ENCODE peak calls at places on chromosomes 6 and 20, in five cellular contexts. One of them, this sample, is unnamed. For H3K27me3, the result is how much of the 10 kb centered on the place peaks cover.

GRCh38 chr20:62513991-62514390 is 38.2 kb upstream of the GATA5 start:
- DNase-seq in CD8-positive, alpha-beta T cell: no peak
- DNase-seq in AG04450: no peak
- DNase-seq in fibroblast of lung: no peak
- DNase-seq in MM.1S: no peak
- DNase-seq in this sample: no peak

GRCh38 chr6:21754891-21755290 is 161.3 kb downstream of the SOX4 start:
- DNase-seq in CD8-positive, alpha-beta T cell: no peak
- DNase-seq in AG04450: no peak
- DNase-seq in fibroblast of lung: peak
- DNase-seq in MM.1S: no peak
- DNase-seq in this sample: peak

GRCh38 chr6:53544500-53545308 is at the start of gene GCLC:
- DNase-seq in CD8-positive, alpha-beta T cell: peak
- DNase-seq in AG04450: peak
- DNase-seq in fibroblast of lung: peak
- DNase-seq in MM.1S: peak
- DNase-seq in this sample: peak

GRCh38 chr6:154579046-154579823 is 68.8 kb upstream of the CNKSR3 start:
- DNase-seq in CD8-positive, alpha-beta T cell: no peak
- DNase-seq in AG04450: no peak
- DNase-seq in fibroblast of lung: no peak
- DNase-seq in MM.1S: no peak
- DNase-seq in this sample: no peak

GRCh38 chr20:62627901-62628612 is 14.2 kb upstream of the SLCO4A1 start:
- DNase-seq in CD8-positive, alpha-beta T cell: no peak
- DNase-seq in AG04450: no peak
- DNase-seq in fibroblast of lung: peak
- DNase-seq in MM.1S: no peak
- DNase-seq in this sample: no peak

GRCh38 chr6:14258695-14259655 is 141.4 kb downstream of the CD83 start:
- DNase-seq in CD8-positive, alpha-beta T cell: no peak
- DNase-seq in AG04450: no peak
- DNase-seq in fibroblast of lung: no peak
- DNase-seq in MM.1S: no peak
- DNase-seq in this sample: no peak

GRCh38 chr20:47989957-47990356 is 204.7 kb upstream of the SULF2 start:
- DNase-seq in CD8-positive, alpha-beta T cell: no peak
- DNase-seq in AG04450: no peak
- DNase-seq in fibroblast of lung: no peak
- DNase-seq in MM.1S: no peak
- DNase-seq in this sample: no peak

GRCh38 chr6:33724281-33725023 is 13.0 kb upstream of the UQCC2 start:
- DNase-seq in CD8-positive, alpha-beta T cell: no peak
- DNase-seq in AG04450: no peak
- DNase-seq in fibroblast of lung: no peak
- DNase-seq in MM.1S: no peak
- DNase-seq in this sample: no peak

GRCh38 chr20:43911066-43911465 is 3.6 kb upstream of the TOX2 start:
- DNase-seq in CD8-positive, alpha-beta T cell: no peak
- DNase-seq in AG04450: no peak
- DNase-seq in fibroblast of lung: peak
- DNase-seq in MM.1S: no peak
- DNase-seq in this sample: no peak

GRCh38 chr6:163836916-163837660 is 422.6 kb downstream of the QKI start:
- DNase-seq in CD8-positive, alpha-beta T cell: no peak
- DNase-seq in AG04450: no peak
- DNase-seq in fibroblast of lung: no peak
- DNase-seq in MM.1S: no peak
- DNase-seq in this sample: no peak

GRCh38 chr6:136312975-136313374 is 23.3 kb upstream of the BCLAF1 start:
- DNase-seq in CD8-positive, alpha-beta T cell: no peak
- DNase-seq in AG04450: no peak
- DNase-seq in fibroblast of lung: no peak
- DNase-seq in MM.1S: no peak
- DNase-seq in this sample: no peak

GRCh38 chr6:79506251-79506650 is 31.0 kb downstream of the LCA5 start:
- DNase-seq in CD8-positive, alpha-beta T cell: no peak
- DNase-seq in AG04450: no peak
- DNase-seq in fibroblast of lung: no peak
- DNase-seq in MM.1S: no peak
- DNase-seq in this sample: no peak

GRCh38 chr6:85118233-85118632 is 331.6 kb upstream of the NT5E start:
- DNase-seq in CD8-positive, alpha-beta T cell: no peak
- DNase-seq in AG04450: no peak
- DNase-seq in fibroblast of lung: no peak
- DNase-seq in MM.1S: no peak
- DNase-seq in this sample: no peak

GRCh38 chr6:82006027-82006738 is 241.4 kb downstream of the IBTK start:
- DNase-seq in CD8-positive, alpha-beta T cell: no peak
- DNase-seq in AG04450: no peak
- DNase-seq in fibroblast of lung: peak
- DNase-seq in MM.1S: peak
- DNase-seq in this sample: no peak

GRCh38 chr6:47603227-47603626 is 95.2 kb upstream of the ADGRF4 start:
- DNase-seq in CD8-positive, alpha-beta T cell: no peak
- DNase-seq in AG04450: no peak
- DNase-seq in fibroblast of lung: no peak
- DNase-seq in MM.1S: no peak
- DNase-seq in this sample: no peak

GRCh38 chr6:48144024-48144423 is 33.0 kb upstream of the PTCHD4 start:
- DNase-seq in CD8-positive, alpha-beta T cell: no peak
- DNase-seq in AG04450: no peak
- DNase-seq in fibroblast of lung: no peak
- DNase-seq in MM.1S: no peak
- DNase-seq in this sample: no peak

GRCh38 chr6:31763617-31763940 is 1.1 kb downstream of the SAPCD1 start:
- DNase-seq in CD8-positive, alpha-beta T cell: no peak
- DNase-seq in AG04450: no peak
- DNase-seq in fibroblast of lung: peak
- DNase-seq in MM.1S: no peak
- DNase-seq in this sample: no peak

GRCh38 chr6:4776967-4777925 is 1.0 kb downstream of the CDYL start:
- DNase-seq in CD8-positive, alpha-beta T cell: peak
- DNase-seq in AG04450: no peak
- DNase-seq in fibroblast of lung: peak
- DNase-seq in MM.1S: peak
- DNase-seq in this sample: no peak

GRCh38 chr6:12009904-12010634 is 2.0 kb upstream of the HIVEP1 start:
- DNase-seq in CD8-positive, alpha-beta T cell: no peak
- DNase-seq in AG04450: no peak
- DNase-seq in fibroblast of lung: peak
- DNase-seq in MM.1S: peak
- DNase-seq in this sample: no peak

GRCh38 chr6:86107985-86108384 is 465.3 kb upstream of the SYNCRIP start:
- DNase-seq in CD8-positive, alpha-beta T cell: no peak
- DNase-seq in AG04450: no peak
- DNase-seq in fibroblast of lung: no peak
- DNase-seq in MM.1S: no peak
- DNase-seq in this sample: no peak

GRCh38 chr20:36773123-36773547 is 428 bp downstream of the DSN1 start:
- DNase-seq in CD8-positive, alpha-beta T cell: no peak
- DNase-seq in AG04450: no peak
- DNase-seq in fibroblast of lung: peak
- DNase-seq in MM.1S: peak
- DNase-seq in this sample: no peak

GRCh38 chr20:18288748-18289705 is 700 bp downstream of the ZNF133 start:
- DNase-seq in CD8-positive, alpha-beta T cell: no peak
- DNase-seq in AG04450: no peak
- DNase-seq in fibroblast of lung: peak
- DNase-seq in MM.1S: no peak
- DNase-seq in this sample: no peak

GRCh38 chr6:51386347-51386836 is 567.7 kb downstream of the TFAP2B start:
- DNase-seq in CD8-positive, alpha-beta T cell: no peak
- DNase-seq in AG04450: no peak
- DNase-seq in fibroblast of lung: no peak
- DNase-seq in MM.1S: no peak
- DNase-seq in this sample: no peak

GRCh38 chr20:12395404-12396159 is 477.9 kb downstream of the BTBD3 start:
- DNase-seq in CD8-positive, alpha-beta T cell: no peak
- DNase-seq in AG04450: no peak
- DNase-seq in fibroblast of lung: no peak
- DNase-seq in MM.1S: no peak
- DNase-seq in this sample: no peak

GRCh38 chr6:111761783-111762312 is 111.4 kb downstream of the FYN start:
- DNase-seq in CD8-positive, alpha-beta T cell: no peak
- DNase-seq in AG04450: no peak
- DNase-seq in fibroblast of lung: no peak
- DNase-seq in MM.1S: no peak
- DNase-seq in this sample: no peak

GRCh38 chr20:33645072-33645358 is 17.1 kb upstream of the C20orf144 start:
- DNase-seq in CD8-positive, alpha-beta T cell: no peak
- DNase-seq in AG04450: no peak
- DNase-seq in fibroblast of lung: no peak
- DNase-seq in MM.1S: no peak
- DNase-seq in this sample: no peak

GRCh38 chr20:62634330-62634967 is 7.9 kb upstream of the SLCO4A1 start:
- DNase-seq in CD8-positive, alpha-beta T cell: no peak
- DNase-seq in AG04450: no peak
- DNase-seq in fibroblast of lung: no peak
- DNase-seq in MM.1S: no peak
- DNase-seq in this sample: no peak

GRCh38 chr6:159125977-159126376 is 43.2 kb upstream of the FNDC1 start:
- DNase-seq in CD8-positive, alpha-beta T cell: no peak
- DNase-seq in AG04450: no peak
- DNase-seq in fibroblast of lung: no peak
- DNase-seq in MM.1S: no peak
- DNase-seq in this sample: no peak

GRCh38 chr6:31321820-31322219 is 35.2 kb downstream of the HLA-B start:
- DNase-seq in CD8-positive, alpha-beta T cell: no peak
- DNase-seq in AG04450: no peak
- DNase-seq in fibroblast of lung: no peak
- DNase-seq in MM.1S: no peak
- DNase-seq in this sample: no peak

GRCh38 chr6:36863670-36864540 is 10.7 kb downstream of the PPIL1 start:
- DNase-seq in CD8-positive, alpha-beta T cell: no peak
- DNase-seq in AG04450: no peak
- DNase-seq in fibroblast of lung: no peak
- DNase-seq in MM.1S: no peak
- DNase-seq in this sample: no peak

GRCh38 chr20:35551485-35551884 is 9.6 kb downstream of the ERGIC3 start:
- DNase-seq in CD8-positive, alpha-beta T cell: no peak
- DNase-seq in AG04450: no peak
- DNase-seq in fibroblast of lung: peak
- DNase-seq in MM.1S: no peak
- DNase-seq in this sample: no peak

GRCh38 chr20:57664924-57665588 is 44.8 kb downstream of the PMEPA1 start:
- DNase-seq in CD8-positive, alpha-beta T cell: no peak
- DNase-seq in AG04450: no peak
- DNase-seq in fibroblast of lung: no peak
- DNase-seq in MM.1S: no peak
- DNase-seq in this sample: peak

GRCh38 chr6:43478008-43478372 is 620 bp downstream of the TJAP1 start:
- DNase-seq in CD8-positive, alpha-beta T cell: no peak
- DNase-seq in AG04450: no peak
- DNase-seq in fibroblast of lung: no peak
- DNase-seq in MM.1S: no peak
- DNase-seq in this sample: no peak

GRCh38 chr6:137358273-137358672 is 135.9 kb downstream of the OLIG3 start:
- DNase-seq in CD8-positive, alpha-beta T cell: no peak
- DNase-seq in AG04450: no peak
- DNase-seq in fibroblast of lung: no peak
- DNase-seq in MM.1S: no peak
- DNase-seq in this sample: no peak

GRCh38 chr6:89597988-89598387 is 40.6 kb downstream of the LYRM2 start:
- DNase-seq in CD8-positive, alpha-beta T cell: no peak
- DNase-seq in AG04450: no peak
- DNase-seq in fibroblast of lung: peak
- DNase-seq in MM.1S: no peak
- DNase-seq in this sample: no peak
- TF ChIP-seq CTCF in CD8-positive, alpha-beta T cell: no peak
- TF ChIP-seq CTCF in AG04450: no peak
- TF ChIP-seq CTCF in fibroblast of lung: no peak
- TF ChIP-seq CTCF in MM.1S: peak
- TF ChIP-seq CTCF in this sample: peak

GRCh38 chr6:1380625-1381396 is 8.6 kb upstream of the FOXF2 start:
- DNase-seq in CD8-positive, alpha-beta T cell: no peak
- DNase-seq in AG04450: no peak
- DNase-seq in fibroblast of lung: no peak
- DNase-seq in MM.1S: no peak
- DNase-seq in this sample: no peak

GRCh38 chr6:1382883-1383728 is 6.3 kb upstream of the FOXF2 start:
- DNase-seq in CD8-positive, alpha-beta T cell: no peak
- DNase-seq in AG04450: no peak
- DNase-seq in fibroblast of lung: peak
- DNase-seq in MM.1S: no peak
- DNase-seq in this sample: no peak

GRCh38 chr6:1383729-1384548 is 5.4 kb upstream of the FOXF2 start:
- DNase-seq in CD8-positive, alpha-beta T cell: no peak
- DNase-seq in AG04450: no peak
- DNase-seq in fibroblast of lung: peak
- DNase-seq in MM.1S: no peak
- DNase-seq in this sample: no peak

GRCh38 chr6:1381397-1382330 is 7.7 kb upstream of the FOXF2 start:
- DNase-seq in CD8-positive, alpha-beta T cell: peak
- DNase-seq in AG04450: no peak
- DNase-seq in fibroblast of lung: peak
- DNase-seq in MM.1S: peak
- DNase-seq in this sample: no peak

GRCh38 chr6:1382331-1382882 is 7.0 kb upstream of the FOXF2 start:
- DNase-seq in CD8-positive, alpha-beta T cell: no peak
- DNase-seq in AG04450: no peak
- DNase-seq in fibroblast of lung: peak
- DNase-seq in MM.1S: no peak
- DNase-seq in this sample: no peak
- H3K27me3 ChIP-seq in CD8-positive, alpha-beta T cell: under half
- H3K27me3 ChIP-seq in AG04450: half or more
- H3K27me3 ChIP-seq in fibroblast of lung: under half
- H3K27me3 ChIP-seq in MM.1S: half or more
- H3K27me3 ChIP-seq in this sample: half or more

GRCh38 chr20:3658708-3659491 is 4.3 kb downstream of the GFRA4 start:
- DNase-seq in CD8-positive, alpha-beta T cell: no peak
- DNase-seq in AG04450: no peak
- DNase-seq in fibroblast of lung: no peak
- DNase-seq in MM.1S: peak
- DNase-seq in this sample: no peak

GRCh38 chr20:3658019-3658707 is 5.0 kb downstream of the GFRA4 start:
- DNase-seq in CD8-positive, alpha-beta T cell: no peak
- DNase-seq in AG04450: no peak
- DNase-seq in fibroblast of lung: no peak
- DNase-seq in MM.1S: no peak
- DNase-seq in this sample: no peak

GRCh38 chr20:3660262-3661059 is 2.7 kb downstream of the GFRA4 start:
- DNase-seq in CD8-positive, alpha-beta T cell: no peak
- DNase-seq in AG04450: no peak
- DNase-seq in fibroblast of lung: no peak
- DNase-seq in MM.1S: no peak
- DNase-seq in this sample: no peak

GRCh38 chr20:3661060-3661820 is 2.0 kb downstream of the GFRA4 start:
- DNase-seq in CD8-positive, alpha-beta T cell: no peak
- DNase-seq in AG04450: no peak
- DNase-seq in fibroblast of lung: no peak
- DNase-seq in MM.1S: no peak
- DNase-seq in this sample: no peak

GRCh38 chr20:3659492-3660261 is 3.5 kb downstream of the GFRA4 start:
- DNase-seq in CD8-positive, alpha-beta T cell: no peak
- DNase-seq in AG04450: no peak
- DNase-seq in fibroblast of lung: no peak
- DNase-seq in MM.1S: no peak
- DNase-seq in this sample: no peak
- TF ChIP-seq CTCF in CD8-positive, alpha-beta T cell: no peak
- TF ChIP-seq CTCF in AG04450: no peak
- TF ChIP-seq CTCF in fibroblast of lung: no peak
- TF ChIP-seq CTCF in MM.1S: no peak
- TF ChIP-seq CTCF in this sample: no peak

GRCh38 chr20:53146201-53146891 is 174.2 kb downstream of the TSHZ2 start:
- DNase-seq in CD8-positive, alpha-beta T cell: no peak
- DNase-seq in AG04450: no peak
- DNase-seq in fibroblast of lung: no peak
- DNase-seq in MM.1S: no peak
- DNase-seq in this sample: no peak
- H3K27me3 ChIP-seq in CD8-positive, alpha-beta T cell: under half
- H3K27me3 ChIP-seq in AG04450: under half
- H3K27me3 ChIP-seq in fibroblast of lung: under half
- H3K27me3 ChIP-seq in MM.1S: under half
- H3K27me3 ChIP-seq in this sample: under half

This sample was measured in RWPE2.